ENCODE peak calls at places on chromosomes 7 and 10, in four cellular contexts. O is H1, X is GM12878, B is K562. I is an unnamed sample.

GRCh38 chr10:124691448-124692435 is 52.4 kb downstream of the FAM53B start:
- DNase-seq in X (no peak), O (no peak), B (no peak), I (no peak)

GRCh38 chr7:90629306-90629918 is 33.3 kb downstream of the CDK14 start:
- DNase-seq in O (no peak), X (peak), B (no peak), I (peak)

GRCh38 chr10:131653140-131653539 is 247.7 kb upstream of the PPP2R2D start:
- DNase-seq in X (no peak), B (no peak), O (no peak), I (no peak)

GRCh38 chr10:71312220-71312619 is 6.8 kb upstream of the SLC29A3 start:
- DNase-seq in O (no peak), X (no peak), B (no peak), I (no peak)

GRCh38 chr10:1732501-1733123 is 4.7 kb downstream of the ADARB2 start:
- DNase-seq in O (no peak), B (no peak), X (no peak), I (no peak)

GRCh38 chr7:35849158-35849831 is 48.4 kb downstream of the SEPTIN7 start:
- DNase-seq in X (no peak), O (no peak), B (no peak), I (no peak)

GRCh38 chr7:39507866-39508551 is 58.2 kb upstream of the YAE1 start:
- DNase-seq in X (no peak), B (no peak), O (no peak), I (no peak)

GRCh38 chr7:1534330-1535099 is 4.0 kb downstream of the MAFK start:
- DNase-seq in O (no peak), X (no peak), B (no peak), I (no peak)

GRCh38 chr7:98802088-98802780 is 67.6 kb downstream of the TMEM130 start:
- DNase-seq in B (peak), O (no peak), X (peak), I (peak)

GRCh38 chr10:132632091-132632561 is 94.5 kb downstream of the INPP5A start:
- DNase-seq in B (no peak), X (no peak), O (no peak), I (no peak)

GRCh38 chr7:64619705-64620104 is 46.2 kb upstream of the ZNF107 start:
- DNase-seq in B (no peak), O (no peak), X (no peak), I (no peak)

GRCh38 chr10:77965294-77965693 is 38.7 kb upstream of the DLG5 start:
- DNase-seq in B (no peak), O (no peak), X (no peak), I (no peak)

GRCh38 chr10:57785546-57785945 is 482.1 kb downstream of the IPMK start:
- DNase-seq in X (no peak), O (no peak), B (no peak), I (no peak)

GRCh38 chr7:24229481-24230226 is 54.3 kb upstream of the NPY start:
- DNase-seq in X (no peak), O (no peak), B (no peak), I (no peak)

GRCh38 chr10:45427956-45428338 is 53.9 kb downstream of the ALOX5 start:
- DNase-seq in X (no peak), O (no peak), B (no peak), I (no peak)

GRCh38 chr7:76202666-76203030 is 952 bp downstream of the SRRM3 start:
- DNase-seq in B (no peak), X (no peak), O (no peak), I (no peak)

GRCh38 chr7:148819697-148820332 is 64.3 kb downstream of the EZH2 start:
- DNase-seq in O (no peak), B (no peak), X (no peak), I (no peak)

GRCh38 chr7:24932815-24933214 is 47.2 kb downstream of the OSBPL3 start:
- DNase-seq in O (no peak), B (no peak), X (no peak), I (no peak)

GRCh38 chr7:33781796-33782195 is 123.5 kb upstream of the BMPER start:
- DNase-seq in O (no peak), B (no peak), X (no peak), I (no peak)

GRCh38 chr7:126659124-126659523 is 593.6 kb downstream of the GRM8 start:
- DNase-seq in B (no peak), X (peak), O (no peak), I (no peak)

GRCh38 chr7:173120-173918 is 19.1 kb upstream of the FAM20C start:
- DNase-seq in X (no peak), B (no peak), O (no peak), I (no peak)

GRCh38 chr7:100689230-100690135 is 4.6 kb downstream of the GIGYF1 start:
- DNase-seq in X (no peak), O (no peak), B (peak), I (no peak)

GRCh38 chr10:6321880-6322279 is 119.1 kb downstream of the PFKFB3 start:
- DNase-seq in O (no peak), X (no peak), B (no peak), I (no peak)

GRCh38 chr7:6489612-6490011 is 41.9 kb upstream of the DAGLB start:
- DNase-seq in B (peak), X (no peak), O (no peak), I (peak)

GRCh38 chr7:69748530-69748929 is 150.3 kb downstream of the AUTS2 start:
- DNase-seq in B (no peak), O (no peak), X (no peak), I (no peak)

GRCh38 chr7:138286846-138287245 is 173.2 kb upstream of the TRIM24 start:
- DNase-seq in O (no peak), B (no peak), X (no peak), I (no peak)

GRCh38 chr7:106777666-106778299 is 87.3 kb upstream of the PIK3CG start:
- DNase-seq in O (no peak), X (no peak), B (no peak), I (no peak)

GRCh38 chr10:132858121-132859081 is 72.5 kb upstream of the NKX6-2 start:
- DNase-seq in B (peak), X (no peak), O (peak), I (no peak)

GRCh38 chr7:81499262-81500116 is 270.4 kb downstream of the HGF start:
- DNase-seq in B (no peak), X (peak), O (no peak), I (peak)

GRCh38 chr7:96612034-96612433 is 97.6 kb downstream of the SEM1 start:
- DNase-seq in O (no peak), B (no peak), X (no peak), I (no peak)

GRCh38 chr7:121504478-121504877 is 108.4 kb upstream of the FAM3C start:
- DNase-seq in O (no peak), B (no peak), X (no peak), I (no peak)

GRCh38 chr7:139456511-139456910 is 27.0 kb downstream of the KLRG2 start:
- DNase-seq in O (no peak), B (no peak), X (no peak), I (no peak)

GRCh38 chr7:142571581-142571980 is 177.7 kb upstream of the PRSS1 start:
- DNase-seq in O (no peak), X (no peak), B (no peak), I (no peak)

GRCh38 chr7:151491859-151492258 is 27.8 kb downstream of the RHEB start:
- DNase-seq in X (no peak), O (no peak), B (no peak), I (peak)

GRCh38 chr7:149329265-149329664 is 67.3 kb downstream of the ZNF783 start:
- DNase-seq in O (no peak), B (no peak), X (no peak), I (peak)

GRCh38 chr7:124397134-124397533 is 364.3 kb upstream of the TMEM229A start:
- DNase-seq in B (no peak), X (no peak), O (no peak), I (no peak)

GRCh38 chr7:119256446-119257131 is 1016.4 kb upstream of the KCND2 start:
- DNase-seq in X (no peak), O (no peak), B (no peak), I (no peak)

GRCh38 chr10:115710136-115710535 is 562.9 kb downstream of the GFRA1 start:
- DNase-seq in B (no peak), X (no peak), O (no peak), I (no peak)

GRCh38 chr10:94066411-94066810 is 72.7 kb downstream of the PLCE1 start:
- DNase-seq in B (peak), X (no peak), O (no peak), I (peak)

GRCh38 chr10:33506391-33506790 is 171.9 kb upstream of the NRP1 start:
- DNase-seq in B (no peak), O (no peak), X (no peak), I (no peak)

DNA sequence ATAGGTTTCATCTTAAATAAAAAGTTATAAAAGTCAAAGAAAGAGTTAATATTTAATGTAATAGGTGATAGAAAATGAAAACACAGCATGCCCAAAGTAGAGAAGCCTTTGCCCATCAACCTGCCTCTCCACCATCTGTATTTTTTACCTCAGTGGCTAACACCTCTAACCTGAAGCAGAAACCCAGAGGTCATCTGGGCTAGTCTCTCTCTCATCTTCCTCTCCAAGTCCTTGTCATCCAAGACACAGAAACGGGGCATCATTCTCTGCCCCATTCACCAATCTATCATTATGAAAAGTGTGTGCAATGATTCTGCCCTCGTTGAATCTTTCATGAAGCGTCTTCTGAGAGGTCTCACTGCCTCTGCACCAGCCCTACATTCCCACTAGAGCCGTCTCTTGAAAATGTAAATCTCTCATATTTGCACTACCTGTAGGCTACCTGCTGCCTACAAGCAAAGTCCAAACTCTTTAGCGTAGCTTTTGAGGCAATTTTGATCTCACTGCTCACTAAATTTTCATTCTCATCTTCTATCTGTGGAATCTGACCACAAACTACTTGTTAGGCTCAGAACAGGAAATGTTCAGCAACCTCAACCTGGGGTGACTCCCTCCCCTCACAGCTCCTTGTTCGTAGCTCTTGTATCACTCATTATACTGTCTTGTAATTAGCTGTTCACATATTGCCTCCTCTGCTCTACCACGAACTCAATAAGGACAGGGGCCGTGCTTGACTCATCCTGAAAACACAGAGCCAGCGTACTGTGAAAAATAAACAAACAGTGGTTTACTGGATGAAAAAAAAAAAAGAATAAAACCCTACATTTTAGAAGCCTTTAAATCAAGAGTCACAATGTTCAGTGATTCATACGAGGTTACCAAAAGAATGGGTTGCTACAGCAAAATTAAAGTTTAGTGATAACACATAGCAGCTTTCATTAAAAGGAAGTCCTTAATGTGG is 83.1 kb downstream of the CTNNA3 start:
- DNase-seq in O (no peak), B (no peak), X (peak), I (no peak)
- TF ChIP-seq HDAC6 in O (no peak), B (no peak), X (no peak), I (no peak)

GRCh38 chr7:18053177-18053928 is 25.7 kb upstream of the PRPS1L1 start:
- DNase-seq in O (no peak), X (no peak), B (no peak), I (no peak)
- TF ChIP-seq HDAC6 in O (no peak), X (no peak), B (no peak), I (no peak)

GRCh38 chr10:119340893-119341235 is 133.5 kb downstream of the GRK5 start:
- DNase-seq in O (no peak), B (no peak), X (no peak), I (no peak)

GRCh38 chr10:119341236-119342016 is 134.1 kb downstream of the GRK5 start:
- DNase-seq in X (no peak), B (peak), O (no peak), I (peak)

GRCh38 chr10:119342017-119342734 is 134.8 kb downstream of the GRK5 start:
- DNase-seq in O (no peak), X (no peak), B (no peak), I (no peak)

GRCh38 chr10:119344381-119344780 is 137.0 kb downstream of the GRK5 start:
- DNase-seq in B (no peak), O (no peak), X (no peak), I (no peak)

GRCh38 chr10:119343001-119343601 is 135.7 kb downstream of the GRK5 start:
- DNase-seq in B (no peak), O (no peak), X (no peak), I (no peak)
- TF ChIP-seq HDAC6 in B (no peak), O (no peak), X (no peak), I (no peak)

GRCh38 chr10:119445935-119446317 is 96.6 kb downstream of the RGS10 start:
- DNase-seq in X (no peak), O (no peak), B (no peak), I (no peak)

GRCh38 chr10:119447823-119448546 is 94.5 kb downstream of the RGS10 start:
- DNase-seq in B (no peak), O (no peak), X (no peak), I (no peak)

GRCh38 chr10:119445311-119445934 is 97.1 kb downstream of the RGS10 start:
- DNase-seq in B (peak), O (peak), X (no peak), I (peak)

GRCh38 chr10:119447421-119447820 is 95.1 kb downstream of the RGS10 start:
- DNase-seq in X (no peak), O (no peak), B (no peak), I (no peak)

DNA sequence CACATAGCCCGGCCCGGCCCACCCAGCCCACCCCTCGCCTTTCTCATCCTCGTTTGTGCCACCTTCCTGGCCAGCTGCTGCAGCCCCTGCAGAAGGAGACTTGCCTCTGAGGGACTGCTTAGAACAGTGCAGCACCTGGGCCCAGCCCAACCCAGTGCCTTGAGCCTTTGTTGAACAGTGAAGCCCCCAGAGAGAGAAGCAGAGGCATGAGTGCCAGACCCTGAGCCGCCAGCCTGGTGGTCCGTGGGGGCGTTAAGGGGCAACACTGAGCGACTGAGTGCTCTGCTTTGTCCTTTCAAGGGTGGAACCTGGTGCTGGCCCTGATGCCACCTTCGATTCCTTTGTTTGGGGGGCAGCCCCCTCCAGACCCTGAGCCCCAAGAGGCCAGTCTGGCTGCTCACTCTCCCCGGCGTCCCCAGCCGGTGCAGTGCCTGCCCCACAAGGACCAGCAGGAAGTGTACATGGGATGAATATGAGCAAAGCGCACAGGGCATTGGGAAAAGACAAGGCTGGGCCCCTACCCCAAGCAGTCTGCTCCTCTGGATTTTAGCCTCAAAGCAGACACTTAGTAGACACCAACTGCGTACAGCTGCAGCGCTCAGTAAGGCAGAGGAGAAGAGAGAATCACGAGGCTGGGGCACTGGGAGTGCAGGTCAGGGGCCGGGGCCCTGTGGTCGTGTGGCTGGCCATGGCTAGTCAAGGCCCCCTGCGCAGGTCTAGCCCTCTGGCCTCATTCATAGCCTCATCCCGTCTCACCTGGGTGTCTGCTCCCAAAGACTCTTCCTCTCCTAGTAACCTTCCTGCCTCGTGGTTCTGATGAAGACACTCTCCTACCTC is 95.9 kb downstream of the RGS10 start:
- DNase-seq in O (no peak), B (no peak), X (no peak), I (no peak)
- TF ChIP-seq HDAC6 in O (no peak), B (no peak), X (no peak), I (no peak)

GRCh38 chr7:129831424-129832058 is 121.2 kb downstream of the UBE2H start:
- DNase-seq in O (no peak), B (no peak), X (no peak), I (peak)

GRCh38 chr7:129830949-129831348 is 121.8 kb downstream of the UBE2H start:
- DNase-seq in B (no peak), O (no peak), X (no peak), I (no peak)

GRCh38 chr7:129832701-129833227 is 120.0 kb downstream of the UBE2H start:
- DNase-seq in X (no peak), B (no peak), O (no peak), I (no peak)

GRCh38 chr7:129829677-129830631 is 122.8 kb downstream of the UBE2H start:
- DNase-seq in O (peak), X (no peak), B (peak), I (peak)

GRCh38 chr7:129832282-129832681 is 120.5 kb downstream of the UBE2H start:
- DNase-seq in O (peak), B (no peak), X (no peak), I (no peak)
- TF ChIP-seq HDAC6 in O (no peak), B (no peak), X (no peak), I (no peak)

GRCh38 chr10:79069325-79070090 is 742 bp downstream of the ZMIZ1 start:
- DNase-seq in O (no peak), X (no peak), B (peak), I (no peak)

GRCh38 chr10:79067241-79068202 is 1.2 kb upstream of the ZMIZ1 start:
- DNase-seq in X (no peak), O (peak), B (peak), I (peak)

GRCh38 chr10:79066460-79067240 is 2.1 kb upstream of the ZMIZ1 start:
- DNase-seq in B (peak), X (no peak), O (no peak), I (peak)

GRCh38 chr10:79068562-79069324 is at the start of gene ZMIZ1:
- DNase-seq in B (peak), X (no peak), O (peak), I (peak)

GRCh38 chr10:79068203-79068561 is 584 bp upstream of the ZMIZ1 start:
- DNase-seq in O (no peak), X (no peak), B (peak), I (no peak)
- TF ChIP-seq HDAC6 in O (no peak), X (no peak), B (no peak), I (no peak)